ENCODE peak calls at places on chromosomes 11 and 22, in five cellular contexts. G, E, H, C and O are unnamed samples.
A peak's percentile ranks its signal among the peaks of the same experiment; 100 is the strongest.

GRCh38 chr22:38133331-38133730 is 22.8 kb upstream of the BAIAP2L2 start:
- DNase-seq in G (no peak), E (no peak), H (peak; percentile 35), C (no peak), O (no peak)

GRCh38 chr22:17492247-17492646 is 71.1 kb upstream of the SLC25A18 start:
- DNase-seq in G (no peak), E (no peak), H (no peak), C (no peak), O (no peak)

GRCh38 chr22:50252081-50253045 is 1.3 kb upstream of the HDAC10 start:
- DNase-seq in G (no peak), E (peak; percentile 74), H (peak; percentile 83), C (no peak), O (peak; percentile 61)

GRCh38 chr11:68337399-68337835 is 25.0 kb downstream of the LRP5 start:
- DNase-seq in G (peak; percentile 54), E (no peak), H (no peak), C (no peak), O (peak; percentile 49)

GRCh38 chr11:112421854-112422253 is 161.2 kb upstream of the PLET1 start:
- DNase-seq in G (no peak), E (no peak), H (no peak), C (no peak), O (no peak)

GRCh38 chr11:57647960-57648776 is 1.5 kb downstream of the YPEL4 start:
- DNase-seq in G (no peak), E (no peak), H (no peak), C (no peak), O (no peak)

GRCh38 chr11:94144233-94144632 is 15.6 kb downstream of the PANX1 start:
- DNase-seq in G (no peak), E (no peak), H (no peak), C (no peak), O (no peak)

GRCh38 chr11:22349446-22349845 is 11.3 kb downstream of the SLC17A6 start:
- DNase-seq in G (no peak), E (no peak), H (no peak), C (no peak), O (no peak)

GRCh38 chr11:69943066-69943465 is 123.8 kb upstream of the FGF3 start:
- DNase-seq in G (no peak), E (no peak), H (no peak), C (no peak), O (no peak)

GRCh38 chr11:73204711-73205121 is 13.4 kb upstream of the P2RY2 start:
- DNase-seq in G (peak; percentile 75), E (no peak), H (peak; percentile 54), C (no peak), O (peak; percentile 97)

GRCh38 chr11:119696378-119697157 is 32.4 kb downstream of the NECTIN1 start:
- DNase-seq in G (no peak), E (no peak), H (no peak), C (no peak), O (no peak)

GRCh38 chr11:117986981-117987495 is 844 bp downstream of the IL10RA start:
- DNase-seq in G (no peak), E (peak; percentile 50), H (no peak), C (no peak), O (peak; percentile 82)

GRCh38 chr22:38176170-38176741 is 5.4 kb downstream of the PLA2G6 start:
- DNase-seq in G (peak; percentile 24), E (peak; percentile 46), H (no peak), C (no peak), O (peak; percentile 82)

GRCh38 chr11:119318240-119319135 is 1.6 kb upstream of the MCAM start:
- DNase-seq in G (no peak), E (no peak), H (no peak), C (no peak), O (no peak)

GRCh38 chr22:30803679-30804078 is 109.0 kb downstream of the OSBP2 start:
- DNase-seq in G (no peak), E (no peak), H (no peak), C (no peak), O (no peak)

GRCh38 chr22:30562391-30562790 is 12.1 kb downstream of the GAL3ST1 start:
- DNase-seq in G (no peak), E (no peak), H (no peak), C (no peak), O (no peak)

GRCh38 chr11:13126430-13126829 is 117.3 kb downstream of the RASSF10 start:
- DNase-seq in G (no peak), E (no peak), H (no peak), C (no peak), O (no peak)

GRCh38 chr22:23835773-23836144 is 3.0 kb downstream of the DERL3 start:
- DNase-seq in G (no peak), E (no peak), H (peak; percentile 46), C (no peak), O (no peak)

GRCh38 chr11:42524534-42525227 is 787.1 kb upstream of the API5 start:
- DNase-seq in G (peak; percentile 38), E (peak; percentile 31), H (peak; percentile 53), C (peak; percentile 29), O (peak; percentile 25)